ENCODE peak calls at places on chromosomes 12 and 14, in five cellular contexts. Q, G, D, U and K are unnamed samples.

GRCh38 chr14:61213116-61213720 is 67.9 kb downstream of the TMEM30B start:
- DNase-seq in D (no peak), U (peak; percentile 85), G (no peak), Q (no peak), K (no peak)

GRCh38 chr14:57833304-57833703 is 32.6 kb downstream of the SLC35F4 start:
- DNase-seq in G (no peak), D (no peak), Q (peak; percentile 95), U (peak; percentile 97), K (peak; percentile 32)

GRCh38 chr12:115910057-115910456 is 367.4 kb downstream of the MED13L start:
- DNase-seq in G (no peak), D (no peak), Q (no peak), U (no peak), K (no peak)

GRCh38 chr14:89566180-89566579 is 149.1 kb upstream of the FOXN3 start:
- DNase-seq in G (no peak), Q (no peak), D (no peak), U (no peak), K (no peak)

GRCh38 chr14:58805605-58806358 is 168.0 kb downstream of the DACT1 start:
- DNase-seq in Q (peak; percentile 62), G (no peak), D (no peak), U (no peak), K (no peak)

GRCh38 chr12:115335048-115335447 is 651.1 kb upstream of the TBX3 start:
- DNase-seq in U (no peak), G (peak; percentile 57), Q (no peak), D (no peak), K (peak; percentile 65)

GRCh38 chr14:103628221-103628683 is 759 bp upstream of the KLC1 start:
- DNase-seq in G (peak; percentile 78), U (peak; percentile 97), Q (no peak), D (peak; percentile 36), K (peak; percentile 91)

GRCh38 chr12:47785036-47785886 is 12.2 kb downstream of the SLC48A1 start:
- DNase-seq in U (no peak), D (no peak), G (no peak), Q (no peak), K (no peak)

GRCh38 chr14:94547726-94548125 is 13.5 kb upstream of the SERPINA4 start:
- DNase-seq in D (no peak), Q (no peak), G (no peak), U (no peak), K (no peak)

GRCh38 chr14:58280954-58281787 is 17.2 kb upstream of the ARID4A start:
- DNase-seq in G (no peak), D (no peak), U (peak; percentile 85), Q (peak; percentile 73), K (no peak)

GRCh38 chr14:95098984-95099599 is 58.2 kb downstream of the DICER1 start:
- DNase-seq in U (peak; percentile 88), D (peak; percentile 48), G (peak; percentile 54), Q (no peak), K (peak; percentile 77)

GRCh38 chr14:33949051-33950037 is 1.5 kb downstream of the EGLN3 start:
- DNase-seq in G (no peak), Q (no peak), D (no peak), U (no peak), K (no peak)

GRCh38 chr12:39426636-39427245 is 16.2 kb downstream of the KIF21A start:
- DNase-seq in D (no peak), U (peak; percentile 45), G (no peak), Q (no peak), K (no peak)

GRCh38 chr14:101547107-101547738 is 14.1 kb upstream of the DIO3 start:
- DNase-seq in U (no peak), D (no peak), Q (no peak), G (no peak), K (no peak)

GRCh38 chr12:57027011-57027804 is 10.9 kb upstream of the TAC3 start:
- DNase-seq in D (no peak), U (no peak), Q (no peak), G (no peak), K (no peak)

GRCh38 chr12:13165578-13166120 is 30.9 kb upstream of the EMP1 start:
- DNase-seq in D (no peak), G (peak; percentile 54), U (peak; percentile 88), Q (no peak), K (peak; percentile 77)
- H3K4me3 ChIP-seq in D (no peak overlapping the region), G (no peak overlapping the region), U (no peak overlapping the region), Q (no peak overlapping the region), K (no peak overlapping the region)

GRCh38 chr12:52230364-52231281 is 2.4 kb upstream of the KRT7 start:
- DNase-seq in U (peak; percentile 90), D (no peak), G (peak; percentile 42), Q (no peak), K (peak; percentile 23)
- H3K4me3 ChIP-seq in U (peak overlapping the region; percentile 14), D (no peak overlapping the region), G (no peak overlapping the region), Q (no peak overlapping the region), K (no peak overlapping the region)

GRCh38 chr14:51848120-51848519 is 12.3 kb upstream of the GNG2 start:
- DNase-seq in Q (no peak), U (peak; percentile 61), G (no peak), D (no peak), K (no peak)

GRCh38 chr14:51845811-51846210 is 14.6 kb upstream of the GNG2 start:
- DNase-seq in Q (no peak), U (peak; percentile 51), D (no peak), G (no peak), K (no peak)

GRCh38 chr14:51849095-51849494 is 11.3 kb upstream of the GNG2 start:
- DNase-seq in G (no peak), U (peak; percentile 76), D (no peak), Q (no peak), K (no peak)

GRCh38 chr14:51846631-51847488 is 13.6 kb upstream of the GNG2 start:
- DNase-seq in U (no peak), G (peak; percentile 19), D (peak; percentile 87), Q (no peak), K (peak; percentile 17)

GRCh38 chr14:51847489-51847796 is 13.0 kb upstream of the GNG2 start:
- DNase-seq in U (no peak), G (no peak), Q (no peak), D (no peak), K (no peak)
- H3K4me3 ChIP-seq in U (no peak overlapping the region), G (peak overlapping the region; percentile 47), Q (no peak overlapping the region), D (peak overlapping the region; percentile 16), K (no peak overlapping the region)

GRCh38 chr12:121796855-121797751 is 3.6 kb upstream of the RHOF start:
- DNase-seq in D (peak; percentile 71), U (peak; percentile 96), G (peak; percentile 96), Q (no peak), K (peak; percentile 98)

GRCh38 chr12:121799842-121800693 is 3.7 kb upstream of the SETD1B start:
- DNase-seq in G (peak; percentile 94), U (peak; percentile 97), D (no peak), Q (peak; percentile 70), K (peak; percentile 97)

GRCh38 chr12:121798807-121799174 is 5.0 kb upstream of the SETD1B start:
- DNase-seq in Q (no peak), G (no peak), U (peak; percentile 18), D (no peak), K (peak; percentile 22)

GRCh38 chr12:121799175-121799841 is 4.5 kb upstream of the SETD1B start:
- DNase-seq in U (peak; percentile 90), D (no peak), G (peak; percentile 78), Q (no peak), K (peak; percentile 87)

GRCh38 chr12:121797937-121798801 is 4.7 kb upstream of the RHOF start:
- DNase-seq in G (peak; percentile 84), Q (no peak), U (peak; percentile 37), D (no peak), K (peak; percentile 81)
- H3K4me3 ChIP-seq in G (peak overlapping the region; percentile 81), Q (peak overlapping the region; percentile 33), U (peak overlapping the region; percentile 80), D (no peak overlapping the region), K (peak overlapping the region; percentile 86)